ENCODE peak calls at places on chromosomes 7 and 10, in ten cellular contexts. Q, T, L, F, J, V, H, I, O and Z are unnamed samples. For H3K4me1 and H3K9me3, the result is how much of the 10 kb centered on the place peaks cover.

GRCh38 chr10:125151824-125152634 is 8.3 kb downstream of the CTBP2 start:
- DNase-seq in Q (peak), T (peak), L (peak), F (no peak), J (no peak), V (peak), H (no peak), I (no peak), O (peak), Z (no peak)

GRCh38 chr7:2471022-2471329 is 5.2 kb downstream of the GRIFIN start:
- DNase-seq in Q (no peak), T (no peak), L (peak), F (no peak), J (no peak), V (no peak), H (no peak), I (peak), O (no peak), Z (no peak)

GRCh38 chr7:39592586-39592985 is 26.4 kb downstream of the YAE1 start:
- DNase-seq in Q (no peak), T (no peak), L (no peak), F (no peak), J (no peak), V (no peak), H (no peak), I (peak), O (no peak), Z (no peak)

GRCh38 chr10:90751107-90751997 is 106.5 kb downstream of the HTR7 start:
- DNase-seq in Q (no peak), T (no peak), L (no peak), F (peak), J (no peak), V (no peak), H (peak), I (peak), O (no peak), Z (no peak)

GRCh38 chr10:93379366-93380042 is 102.6 kb downstream of the MYOF start:
- DNase-seq in Q (no peak), T (no peak), L (no peak), F (no peak), J (no peak), V (no peak), H (no peak), I (peak), O (no peak), Z (no peak)

GRCh38 chr10:124697837-124698559 is 46.2 kb downstream of the FAM53B start:
- DNase-seq in Q (no peak), T (no peak), L (peak), F (peak), J (no peak), V (no peak), H (no peak), I (no peak), O (peak), Z (no peak)

GRCh38 chr10:42971251-42971599 is 105.6 kb upstream of the RET start:
- DNase-seq in Q (no peak), T (no peak), L (no peak), F (no peak), J (no peak), V (no peak), H (no peak), I (no peak), O (no peak), Z (peak)

GRCh38 chr7:3404490-3404889 is 103.4 kb downstream of the SDK1 start:
- DNase-seq in Q (no peak), T (no peak), L (no peak), F (no peak), J (no peak), V (no peak), H (no peak), I (peak), O (no peak), Z (no peak)

GRCh38 chr10:79245539-79246208 is 101.6 kb upstream of the PPIF start:
- DNase-seq in Q (no peak), T (no peak), L (no peak), F (no peak), J (no peak), V (no peak), H (no peak), I (peak), O (no peak), Z (no peak)

GRCh38 chr7:835491-836401 is 3.5 kb downstream of the SUN1 start:
- DNase-seq in Q (no peak), T (no peak), L (no peak), F (no peak), J (no peak), V (peak), H (no peak), I (no peak), O (peak), Z (no peak)

GRCh38 chr10:119595134-119595714 is 1.5 kb downstream of the TIAL1 start:
- DNase-seq in Q (no peak), T (no peak), L (no peak), F (no peak), J (no peak), V (no peak), H (no peak), I (peak), O (no peak), Z (no peak)

GRCh38 chr10:33616921-33617320 is 282.5 kb upstream of the NRP1 start:
- DNase-seq in Q (no peak), T (no peak), L (no peak), F (no peak), J (no peak), V (no peak), H (no peak), I (peak), O (no peak), Z (no peak)

GRCh38 chr7:1043552-1044188 is 676 bp upstream of the GPR146 start:
- DNase-seq in Q (no peak), T (no peak), L (no peak), F (no peak), J (no peak), V (no peak), H (no peak), I (no peak), O (peak), Z (no peak)

GRCh38 chr10:52221937-52222336 is 92.1 kb upstream of the DKK1 start:
- DNase-seq in Q (no peak), T (no peak), L (no peak), F (no peak), J (no peak), V (no peak), H (no peak), I (no peak), O (no peak), Z (no peak)

GRCh38 chr7:139648941-139649425 is 125.5 kb downstream of the CLEC2L start:
- DNase-seq in Q (peak), T (peak), L (no peak), F (no peak), J (peak), V (peak), H (no peak), I (no peak), O (peak), Z (no peak)

GRCh38 chr10:4111593-4111992 is 326.6 kb upstream of the KLF6 start:
- DNase-seq in Q (no peak), T (no peak), L (no peak), F (no peak), J (no peak), V (no peak), H (no peak), I (peak), O (no peak), Z (no peak)

GRCh38 chr10:62597226-62597625 is 207.3 kb upstream of the ADO start:
- DNase-seq in Q (no peak), T (no peak), L (no peak), F (no peak), J (no peak), V (no peak), H (no peak), I (peak), O (no peak), Z (no peak)

GRCh38 chr10:62594093-62594520 is 210.4 kb upstream of the ADO start:
- DNase-seq in Q (no peak), T (peak), L (peak), F (peak), J (peak), V (peak), H (peak), I (peak), O (peak), Z (no peak)

DNA sequence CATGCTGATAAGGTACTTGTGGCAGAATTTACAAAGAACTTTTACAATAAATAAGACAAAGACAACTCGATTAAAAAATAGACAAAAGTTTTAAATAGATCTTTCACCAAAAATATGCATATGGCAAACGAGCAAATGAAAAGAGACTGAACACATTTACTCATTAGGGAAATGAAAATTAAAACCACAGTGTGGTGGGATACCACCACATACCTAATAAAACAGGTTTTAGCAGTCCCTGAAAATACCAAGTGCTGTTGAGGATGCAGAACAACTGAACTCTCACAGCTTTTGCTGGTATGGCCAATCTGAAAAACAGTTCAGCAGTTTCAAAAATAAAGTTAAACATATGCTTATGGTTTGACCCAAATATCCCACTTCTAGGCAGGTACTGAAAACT is 205.4 kb upstream of the ADO start:
- DNase-seq in Q (no peak), T (no peak), L (no peak), F (no peak), J (no peak), V (no peak), H (no peak), I (no peak), O (no peak), Z (no peak)
- H3K4me1 ChIP-seq in Q (under half), T (under half), L (under half), F (under half), J (under half), V (under half), H (under half), I (under half), O (under half), Z (under half)

GRCh38 chr7:152553671-152554317 is 118.0 kb upstream of the KMT2C start:
- DNase-seq in Q (no peak), T (no peak), L (no peak), F (no peak), J (no peak), V (no peak), H (no peak), I (no peak), O (no peak), Z (no peak)
- H3K9me3 ChIP-seq in Q (under half), T (under half), L (under half), F (under half), J (under half), V (under half), H (under half), I (under half), O (under half), Z (under half)

GRCh38 chr10:73644767-73645166 is 3.5 kb upstream of the MYOZ1 start:
- DNase-seq in Q (no peak), T (no peak), L (no peak), F (no peak), J (no peak), V (no peak), H (no peak), I (no peak), O (no peak), Z (no peak)
- TF ChIP-seq CTCF in Q (no peak), T (no peak), L (no peak), F (no peak), J (no peak), V (no peak), H (no peak), I (no peak), O (no peak), Z (no peak)

GRCh38 chr7:25859732-25860131 is 292.3 kb upstream of the NFE2L3 start:
- DNase-seq in Q (no peak), T (no peak), L (no peak), F (no peak), J (no peak), V (no peak), H (no peak), I (no peak), O (no peak), Z (no peak)

GRCh38 chr7:25859412-25859704 is 292.6 kb upstream of the NFE2L3 start:
- DNase-seq in Q (no peak), T (no peak), L (no peak), F (no peak), J (no peak), V (no peak), H (no peak), I (no peak), O (no peak), Z (no peak)

GRCh38 chr7:25858562-25859411 is 293.2 kb upstream of the NFE2L3 start:
- DNase-seq in Q (no peak), T (no peak), L (no peak), F (no peak), J (no peak), V (no peak), H (no peak), I (no peak), O (no peak), Z (no peak)

GRCh38 chr7:25857376-25858067 is 294.5 kb upstream of the NFE2L3 start:
- DNase-seq in Q (peak), T (no peak), L (peak), F (peak), J (peak), V (no peak), H (no peak), I (no peak), O (no peak), Z (no peak)

GRCh38 chr7:25858200-25858561 is 293.8 kb upstream of the NFE2L3 start:
- DNase-seq in Q (no peak), T (no peak), L (no peak), F (no peak), J (no peak), V (no peak), H (no peak), I (no peak), O (no peak), Z (no peak)
- H3K4me1 ChIP-seq in Q (under half), T (under half), L (under half), F (under half), J (under half), V (under half), H (under half), I (under half), O (under half), Z (under half)

DNA sequence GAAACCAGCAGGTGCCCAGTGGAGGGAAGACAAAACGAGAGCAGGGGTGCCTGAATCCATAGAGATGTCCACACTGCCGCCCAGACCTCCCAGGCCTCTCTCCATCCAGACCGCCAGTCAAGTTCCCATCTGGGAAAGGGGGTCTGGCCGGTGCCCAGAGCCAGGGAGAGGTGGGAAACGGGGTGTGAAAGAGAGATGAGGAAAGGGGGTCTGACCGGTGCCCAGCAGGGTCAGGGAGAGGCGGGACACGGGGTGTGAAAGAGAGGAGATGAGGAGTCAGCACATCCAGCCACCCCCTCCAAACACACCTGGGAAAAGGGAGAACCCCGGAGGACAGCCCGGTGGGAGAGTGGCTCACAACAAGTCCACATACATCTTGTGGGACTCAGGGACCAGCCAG is 185.8 kb downstream of the PTPRN2 start:
- DNase-seq in Q (no peak), T (no peak), L (peak), F (no peak), J (no peak), V (no peak), H (no peak), I (no peak), O (peak), Z (no peak)
- H3K9me3 ChIP-seq in Q (under half), T (under half), L (under half), F (under half), J (under half), V (under half), H (under half), I (under half), O (under half), Z (under half)

GRCh38 chr7:128318696-128319095 is 25.0 kb downstream of the RBM28 start:
- DNase-seq in Q (no peak), T (no peak), L (no peak), F (no peak), J (no peak), V (no peak), H (no peak), I (no peak), O (no peak), Z (no peak)

GRCh38 chr7:128323489-128324362 is 20.0 kb downstream of the RBM28 start:
- DNase-seq in Q (no peak), T (no peak), L (no peak), F (no peak), J (no peak), V (no peak), H (no peak), I (peak), O (no peak), Z (no peak)

GRCh38 chr7:128321044-128321422 is 22.7 kb downstream of the RBM28 start:
- DNase-seq in Q (no peak), T (no peak), L (no peak), F (no peak), J (no peak), V (no peak), H (no peak), I (no peak), O (no peak), Z (no peak)

GRCh38 chr7:128324363-128324680 is 19.4 kb downstream of the RBM28 start:
- DNase-seq in Q (no peak), T (no peak), L (no peak), F (no peak), J (no peak), V (no peak), H (no peak), I (no peak), O (no peak), Z (no peak)

DNA sequence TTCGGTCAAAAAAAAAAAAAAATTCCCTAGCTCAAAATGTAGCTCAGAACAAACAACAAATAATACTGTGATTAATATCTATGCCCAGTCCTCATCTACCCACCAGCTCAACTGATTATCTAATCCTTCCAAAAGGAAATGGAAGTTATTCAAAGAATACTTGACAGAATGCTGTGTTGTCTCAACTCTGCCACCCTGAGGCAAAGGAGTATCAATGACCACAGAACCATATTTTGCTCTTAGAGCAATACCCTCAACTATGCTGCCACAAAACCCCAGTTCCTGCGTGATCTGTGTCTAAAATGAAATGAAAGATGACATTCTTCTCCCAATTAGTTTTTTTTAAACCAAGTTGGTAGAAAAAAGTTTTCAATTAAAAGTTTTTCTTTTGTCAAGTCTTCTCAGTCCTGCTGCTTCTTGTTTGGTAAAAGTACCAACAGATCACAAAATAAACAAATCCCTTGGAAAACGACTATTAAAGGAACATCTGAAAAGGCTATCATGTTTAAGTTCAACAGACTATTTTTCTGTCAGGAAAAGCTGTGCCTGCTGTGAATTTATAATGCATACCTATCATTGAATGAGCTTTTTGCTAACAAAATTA is 21.6 kb downstream of the RBM28 start:
- DNase-seq in Q (no peak), T (no peak), L (no peak), F (no peak), J (no peak), V (no peak), H (no peak), I (peak), O (no peak), Z (no peak)
- TF ChIP-seq CTCF in Q (peak), T (no peak), L (peak), F (peak), J (peak), V (peak), H (peak), I (peak), O (peak), Z (peak)

GRCh38 chr7:36659638-36660341 is 64.5 kb downstream of the AOAH start:
- DNase-seq in Q (no peak), T (no peak), L (no peak), F (no peak), J (no peak), V (no peak), H (no peak), I (no peak), O (no peak), Z (no peak)
- H3K4me1 ChIP-seq in Q (under half), T (under half), L (under half), F (under half), J (under half), V (under half), H (under half), I (under half), O (under half), Z (under half)

GRCh38 chr10:89204621-89205020 is 2.5 kb downstream of the CH25H start:
- DNase-seq in Q (no peak), T (no peak), L (no peak), F (no peak), J (no peak), V (no peak), H (no peak), I (no peak), O (no peak), Z (no peak)

GRCh38 chr10:89203237-89203636 is 3.9 kb downstream of the CH25H start:
- DNase-seq in Q (no peak), T (no peak), L (no peak), F (no peak), J (no peak), V (no peak), H (no peak), I (no peak), O (no peak), Z (no peak)

GRCh38 chr10:89206402-89207180 is 526 bp downstream of the CH25H start:
- DNase-seq in Q (no peak), T (no peak), L (peak), F (no peak), J (no peak), V (peak), H (peak), I (peak), O (peak), Z (peak)

GRCh38 chr10:89201345-89202032 is 5.6 kb downstream of the CH25H start:
- DNase-seq in Q (no peak), T (no peak), L (no peak), F (no peak), J (no peak), V (no peak), H (no peak), I (no peak), O (no peak), Z (no peak)

DNA sequence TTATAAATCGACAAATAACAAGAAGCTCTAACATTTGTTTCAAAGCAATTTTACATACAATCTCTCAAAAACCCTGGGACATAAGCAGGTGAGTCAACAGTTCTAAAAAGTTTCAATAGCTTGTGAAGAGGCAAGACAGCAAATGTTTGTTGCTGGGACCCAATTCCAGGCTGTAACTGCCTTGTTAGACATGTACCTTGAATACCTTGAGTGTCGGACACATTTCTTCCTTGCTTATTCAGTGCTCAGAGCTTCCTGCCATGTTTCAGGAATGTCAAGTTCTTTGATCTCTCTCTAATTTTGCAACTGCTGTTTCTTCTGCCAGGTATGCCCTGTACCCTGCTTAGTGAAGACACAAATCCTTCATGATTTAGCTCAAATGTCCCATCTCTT is 5.1 kb downstream of the CH25H start:
- DNase-seq in Q (no peak), T (no peak), L (no peak), F (no peak), J (no peak), V (no peak), H (no peak), I (no peak), O (no peak), Z (no peak)
- H3K9me3 ChIP-seq in Q (under half), T (under half), L (under half), F (under half), J (under half), V (under half), H (under half), I (under half), O (under half), Z (under half)

DNA sequence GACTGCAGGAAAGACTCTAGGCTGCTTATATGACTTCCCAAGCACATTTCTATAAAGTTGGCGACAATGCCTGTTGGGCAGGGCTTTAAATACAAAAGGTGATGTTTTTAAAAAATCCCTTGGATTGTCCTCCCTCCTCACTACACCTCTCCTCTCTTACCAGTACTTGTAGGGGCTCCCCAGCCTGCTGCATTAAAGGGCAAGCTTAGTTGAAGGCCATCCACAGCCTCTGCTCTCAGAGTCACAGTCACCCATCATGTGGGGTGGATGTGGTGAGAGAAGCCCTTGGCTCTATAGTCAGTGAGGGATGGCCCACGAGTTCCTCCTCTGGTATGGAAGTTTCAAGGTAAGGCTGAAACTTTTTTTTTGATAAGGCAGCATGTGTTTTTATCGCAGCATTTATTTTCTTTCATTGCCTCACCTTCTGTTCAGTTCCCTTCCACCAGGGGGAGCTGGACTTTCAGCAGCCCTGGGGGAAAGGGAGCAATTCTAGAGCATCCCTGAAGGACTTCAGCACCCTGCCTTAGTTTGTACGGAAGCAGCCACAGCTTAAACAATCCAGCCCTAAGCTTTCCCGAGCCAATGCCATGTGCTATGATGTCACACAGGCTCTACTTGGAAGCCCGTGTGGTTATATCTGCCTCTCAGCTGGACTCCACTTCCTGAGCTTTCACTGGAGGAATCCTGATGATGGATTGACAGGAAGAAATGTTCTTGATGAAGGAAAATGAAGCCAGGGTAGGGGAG is 131.9 kb downstream of the CALCR start:
- DNase-seq in Q (no peak), T (peak), L (no peak), F (peak), J (no peak), V (no peak), H (peak), I (peak), O (no peak), Z (no peak)
- TF ChIP-seq CTCF in Q (no peak), T (peak), L (peak), F (peak), J (peak), V (peak), H (no peak), I (peak), O (peak), Z (no peak)